ENCODE peak calls at places on chromosomes 12 and 14, in four cellular contexts. Q is WTC11, R is K562, O is HepG2. M is an unnamed sample.

GRCh38 chr12:121175383-121176119 is 34.4 kb upstream of the P2RX4 start:
- DNase-seq in Q (no peak), R (no peak), O (no peak), M (no peak)

GRCh38 chr12:97748298-97748697 is 285.7 kb downstream of the RMST start:
- DNase-seq in Q (no peak), R (no peak), O (no peak), M (no peak)

GRCh38 chr12:94677778-94678177 is 27.4 kb upstream of the TMCC3 start:
- DNase-seq in Q (no peak), R (no peak), O (no peak), M (no peak)

GRCh38 chr14:55129086-55129427 is at the start of gene LGALS3:
- DNase-seq in Q (peak), R (peak), O (no peak), M (peak)

GRCh38 chr12:46457958-46458357 is 85.4 kb upstream of the SLC38A2 start:
- DNase-seq in Q (no peak), R (no peak), O (no peak), M (no peak)

GRCh38 chr14:63248211-63248610 is 44.0 kb downstream of the RHOJ start:
- DNase-seq in Q (no peak), R (no peak), O (no peak), M (no peak)

GRCh38 chr14:94907626-94908261 is 137.8 kb upstream of the GSC start:
- DNase-seq in Q (no peak), R (no peak), O (no peak), M (no peak)

GRCh38 chr12:114935658-114936057 is 251.7 kb upstream of the TBX3 start:
- DNase-seq in Q (no peak), R (no peak), O (no peak), M (no peak)

GRCh38 chr14:68544150-68544892 is 248.5 kb downstream of the ZFP36L1 start:
- DNase-seq in Q (no peak), R (peak), O (no peak), M (no peak)

GRCh38 chr14:91175802-91176201 is 61.9 kb downstream of the DGLUCY start:
- DNase-seq in Q (no peak), R (no peak), O (no peak), M (no peak)

DNA sequence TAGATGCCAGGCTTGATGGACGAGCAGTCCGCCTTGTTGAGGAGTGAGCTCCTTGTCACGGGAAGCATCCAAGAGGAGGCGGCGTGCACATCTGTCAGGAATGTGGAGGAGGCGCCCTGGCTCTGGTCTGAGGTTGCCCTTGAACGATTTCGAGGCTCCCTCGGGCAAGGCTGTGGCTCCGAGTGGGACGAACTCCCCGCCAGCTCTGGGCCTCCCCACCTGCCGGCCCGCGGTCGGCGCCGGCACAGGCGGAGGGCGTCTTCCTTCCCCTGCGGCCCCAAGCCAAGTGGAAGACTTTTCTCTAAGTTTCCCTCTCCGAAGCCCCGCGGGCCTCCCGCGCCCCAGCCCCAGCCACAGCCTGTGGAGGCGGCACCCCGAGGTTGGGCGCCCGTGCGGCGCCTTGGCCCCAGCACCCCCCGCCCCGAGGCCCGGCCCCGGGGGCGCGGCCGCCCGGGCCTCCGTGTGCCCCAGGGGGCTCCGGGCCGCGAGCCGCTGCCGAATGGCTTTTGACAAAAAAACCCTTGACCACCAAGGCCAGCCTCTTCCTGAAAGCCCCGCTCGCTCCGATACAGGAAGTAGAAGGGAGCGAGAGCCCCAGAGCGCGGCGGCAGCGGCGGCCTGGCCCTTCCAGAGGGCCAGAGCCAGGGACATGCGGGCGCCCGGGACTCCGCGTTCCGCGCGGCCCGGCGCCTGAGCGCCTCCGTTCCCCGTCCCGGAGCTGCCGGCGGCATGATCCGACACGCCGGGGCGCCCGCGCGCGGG is at the start of gene RIN3:
- DNase-seq in Q (peak), R (no peak), O (peak), M (peak)
- TF ChIP-seq ELF4 in Q (no peak), R (no peak), O (no peak), M (no peak)

DNA sequence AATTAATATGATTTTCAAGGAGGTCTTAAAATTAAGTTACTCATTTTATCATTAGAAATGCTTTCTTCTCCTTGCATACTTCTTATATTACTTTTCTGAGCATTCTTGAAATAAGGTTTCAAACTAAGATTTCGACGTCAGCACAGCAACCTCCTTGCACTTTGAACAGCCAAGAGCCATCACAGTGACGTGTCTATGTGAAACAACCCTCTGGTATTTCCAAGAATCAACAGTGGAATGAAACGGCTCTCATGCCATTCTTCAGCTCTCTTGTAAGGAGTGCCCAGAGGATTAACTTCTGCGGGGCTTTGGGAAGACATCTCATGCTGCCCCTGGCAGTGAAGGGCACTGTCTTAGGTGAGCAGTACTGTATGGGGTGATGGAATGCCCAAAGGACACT is 109.2 kb downstream of the EFCAB11 start:
- DNase-seq in Q (no peak), R (no peak), O (no peak), M (no peak)
- TF ChIP-seq ELF4 in Q (no peak), R (no peak), O (no peak), M (no peak)

GRCh38 chr14:105325716-105326567 is 11.4 kb downstream of the PACS2 start:
- DNase-seq in Q (no peak), R (no peak), O (no peak), M (no peak)

GRCh38 chr14:105326568-105326867 is 12.0 kb downstream of the PACS2 start:
- DNase-seq in Q (no peak), R (no peak), O (no peak), M (no peak)

GRCh38 chr14:105328070-105328677 is 13.6 kb downstream of the PACS2 start:
- DNase-seq in Q (no peak), R (no peak), O (no peak), M (no peak)

GRCh38 chr14:105328678-105329390 is 14.3 kb downstream of the PACS2 start:
- DNase-seq in Q (no peak), R (no peak), O (no peak), M (no peak)

GRCh38 chr14:105326891-105327694 is 12.5 kb downstream of the PACS2 start:
- DNase-seq in Q (peak), R (no peak), O (no peak), M (peak)
- TF ChIP-seq ELF4 in Q (no peak), R (no peak), O (no peak), M (no peak)

GRCh38 chr12:5511644-5512584 is 80.0 kb downstream of the NTF3 start:
- DNase-seq in Q (peak), R (peak), O (no peak), M (peak)

GRCh38 chr12:5514016-5514415 is 82.1 kb downstream of the NTF3 start:
- DNase-seq in Q (no peak), R (no peak), O (no peak), M (no peak)

GRCh38 chr12:5511256-5511643 is 79.3 kb downstream of the NTF3 start:
- DNase-seq in Q (no peak), R (no peak), O (no peak), M (no peak)

GRCh38 chr12:5513406-5513805 is 81.5 kb downstream of the NTF3 start:
- DNase-seq in Q (no peak), R (no peak), O (no peak), M (no peak)

GRCh38 chr12:5512585-5512970 is 80.7 kb downstream of the NTF3 start:
- DNase-seq in Q (no peak), R (no peak), O (no peak), M (no peak)
- TF ChIP-seq ELF4 in Q (no peak), R (no peak), O (no peak), M (no peak)

GRCh38 chr12:65826513-65827171 is 2.4 kb downstream of the HMGA2 start:
- DNase-seq in Q (no peak), R (no peak), O (no peak), M (no peak)

GRCh38 chr12:65828711-65829339 is 4.5 kb downstream of the HMGA2 start:
- DNase-seq in Q (no peak), R (no peak), O (no peak), M (no peak)

GRCh38 chr12:65829716-65830115 is 5.4 kb downstream of the HMGA2 start:
- DNase-seq in Q (no peak), R (no peak), O (no peak), M (no peak)

GRCh38 chr12:65825573-65826512 is 1.6 kb downstream of the HMGA2 start:
- DNase-seq in Q (peak), R (no peak), O (no peak), M (peak)

GRCh38 chr12:65827827-65828231 is 3.5 kb downstream of the HMGA2 start:
- DNase-seq in Q (no peak), R (no peak), O (peak), M (no peak)
- TF ChIP-seq ELF4 in Q (no peak), R (no peak), O (no peak), M (no peak)

GRCh38 chr14:106848330-106849121 is 1322.1 kb downstream of the TMEM121 start:
- DNase-seq in Q (no peak), R (no peak), O (peak), M (no peak)
- TF ChIP-seq ELF4 in Q (no peak), R (no peak), O (no peak), M (no peak)

M was measured in HEK293T.